ENCODE peak calls at places on chromosome 18, in six cellular contexts. R is NCI-H1417, S is stromal cell of bone marrow, F is mucosa of descending colon, W is KG1, L is hypothalamus. O is an unnamed sample.

GRCh38 chr18:76859474-76860339 is 37.4 kb downstream of the ZNF236 start:
- DNase-seq in R (no peak), S (no peak), F (no peak), W (no peak), L (no peak), O (no peak)

GRCh38 chr18:23462876-23463275 is 9.8 kb downstream of the RIOK3 start:
- DNase-seq in R (no peak), S (no peak), F (no peak), W (no peak), L (no peak), O (no peak)

GRCh38 chr18:22676423-22676822 is 256.7 kb upstream of the RBBP8 start:
- DNase-seq in R (no peak), S (no peak), F (no peak), W (no peak), L (no peak), O (no peak)

GRCh38 chr18:58251416-58251815 is 207.4 kb downstream of the NEDD4L start:
- DNase-seq in R (no peak), S (no peak), F (no peak), W (no peak), L (no peak), O (no peak)

GRCh38 chr18:49725809-49726514 is 87.4 kb downstream of the ACAA2 start:
- DNase-seq in R (no peak), S (peak), F (peak), W (no peak), L (no peak), O (no peak)

GRCh38 chr18:28523758-28524475 is 347.0 kb upstream of the CDH2 start:
- DNase-seq in R (no peak), S (no peak), F (no peak), W (no peak), L (no peak), O (no peak)

GRCh38 chr18:31513189-31513907 is 15.4 kb downstream of the DSG2 start:
- DNase-seq in R (no peak), S (no peak), F (no peak), W (no peak), L (no peak), O (no peak)

GRCh38 chr18:58345064-58345463 is 283.8 kb downstream of the ALPK2 start:
- DNase-seq in R (no peak), S (no peak), F (no peak), W (no peak), L (no peak), O (no peak)

GRCh38 chr18:62778976-62779869 is 63.9 kb downstream of the PHLPP1 start:
- DNase-seq in R (no peak), S (no peak), F (no peak), W (no peak), L (no peak), O (no peak)

O was measured in NCI-H510A.